ENCODE peak calls at places on chromosomes 12 and 14, in ten cellular contexts. M is AG09309; E is neuronal stem cell; S is psoas muscle; K is osteocyte; L is stimulated activated CD4-positive, alpha-beta T cell treated with anti-CD3 and anti-CD28 coated beads, Interleukin-12 subunit alpha, Interleukin-12 subunit beta, amount 100 ng/mL, for 4 hours; C is iPS-NIHi11; O is fibroblast of mammary gland; Y is activated CD4-positive, alpha-beta T cell treated with anti-CD3 and anti-CD28 coated beads, Interleukin-2, amount 50 U/mL, for 48 hours; U is GM04504. F is an unnamed sample.

GRCh38 chr14:22423958-22424357 is 165.1 kb downstream of the DAD1 start:
- DNase-seq in M (no peak), E (no peak), S (no peak), K (no peak), L (no peak), C (no peak), O (no peak), Y (no peak), U (no peak), F (no peak)

GRCh38 chr14:96574633-96575191 is 72.5 kb downstream of the PAPOLA start:
- DNase-seq in M (peak; percentile 44), E (no peak), S (no peak), K (no peak), L (no peak), C (no peak), O (peak; percentile 91), Y (no peak), U (peak; percentile 48), F (no peak)

GRCh38 chr14:106396999-106397398 is 870.6 kb downstream of the TMEM121 start:
- DNase-seq in M (no peak), E (no peak), S (no peak), K (no peak), L (no peak), C (no peak), O (no peak), Y (no peak), U (no peak), F (no peak)

GRCh38 chr12:26402648-26403047 is 207.3 kb downstream of the SSPN start:
- DNase-seq in M (no peak), E (no peak), S (no peak), K (no peak), L (no peak), C (peak; percentile 62), O (no peak), Y (no peak), U (no peak), F (peak; percentile 57)

GRCh38 chr12:115895247-115895646 is 382.2 kb downstream of the MED13L start:
- DNase-seq in M (no peak), E (no peak), S (no peak), K (no peak), L (no peak), C (peak; percentile 37), O (peak; percentile 6), Y (peak; percentile 7), U (no peak), F (no peak)

GRCh38 chr12:19012965-19013364 is 116.6 kb upstream of the PLEKHA5 start:
- DNase-seq in M (no peak), E (no peak), S (no peak), K (no peak), L (no peak), C (no peak), O (no peak), Y (no peak), U (no peak), F (no peak)

GRCh38 chr12:39277416-39277815 is 165.5 kb downstream of the KIF21A start:
- DNase-seq in M (no peak), E (no peak), S (no peak), K (no peak), L (no peak), C (no peak), O (peak; percentile 4), Y (no peak), U (no peak), F (no peak)

GRCh38 chr14:46054526-46054925 is 597.1 kb downstream of the RPL10L start:
- DNase-seq in M (peak; percentile 58), E (no peak), S (no peak), K (no peak), L (no peak), C (no peak), O (peak; percentile 87), Y (no peak), U (peak; percentile 70), F (peak; percentile 68)

GRCh38 chr14:99517046-99517642 is 35.9 kb downstream of the CCNK start:
- DNase-seq in M (no peak), E (no peak), S (peak; percentile 51), K (no peak), L (no peak), C (peak; percentile 29), O (no peak), Y (no peak), U (no peak), F (no peak)

GRCh38 chr14:55073856-55074255 is 22.4 kb downstream of the MAPK1IP1L start:
- DNase-seq in M (peak; percentile 45), E (no peak), S (no peak), K (no peak), L (no peak), C (no peak), O (peak; percentile 56), Y (no peak), U (no peak), F (peak; percentile 52)

GRCh38 chr12:99253068-99253467 is 394.5 kb upstream of the GARIN6 start:
- DNase-seq in M (no peak), E (no peak), S (no peak), K (no peak), L (no peak), C (no peak), O (no peak), Y (no peak), U (no peak), F (peak; percentile 4)

GRCh38 chr12:80838024-80838658 is 99.6 kb downstream of the LIN7A start:
- DNase-seq in M (no peak), E (no peak), S (no peak), K (no peak), L (no peak), C (no peak), O (no peak), Y (no peak), U (no peak), F (no peak)

GRCh38 chr12:2523881-2524561 is 270.7 kb upstream of the FKBP4 start:
- DNase-seq in M (no peak), E (no peak), S (no peak), K (no peak), L (no peak), C (no peak), O (no peak), Y (no peak), U (no peak), F (no peak)

GRCh38 chr14:72613196-72613974 is 280.5 kb downstream of the DPF3 start:
- DNase-seq in M (no peak), E (no peak), S (peak; percentile 87), K (peak; percentile 67), L (no peak), C (no peak), O (peak; percentile 22), Y (no peak), U (no peak), F (peak; percentile 66)

GRCh38 chr14:59566725-59567124 is 9.9 kb downstream of the CCDC175 start:
- DNase-seq in M (no peak), E (no peak), S (no peak), K (no peak), L (no peak), C (no peak), O (no peak), Y (no peak), U (no peak), F (no peak)

GRCh38 chr12:62372134-62372533 is 94.5 kb upstream of the MON2 start:
- DNase-seq in M (no peak), E (no peak), S (no peak), K (no peak), L (no peak), C (no peak), O (no peak), Y (no peak), U (no peak), F (no peak)

GRCh38 chr12:2165021-2165420 is 112.2 kb downstream of the CACNA1C start:
- DNase-seq in M (no peak), E (no peak), S (no peak), K (no peak), L (no peak), C (no peak), O (peak; percentile 58), Y (no peak), U (no peak), F (no peak)

GRCh38 chr14:85711620-85712019 is 181.7 kb downstream of the FLRT2 start:
- DNase-seq in M (no peak), E (no peak), S (no peak), K (no peak), L (no peak), C (no peak), O (peak; percentile 19), Y (no peak), U (no peak), F (no peak)

GRCh38 chr14:68333265-68333664 is 459.6 kb downstream of the ZFP36L1 start:
- DNase-seq in M (no peak), E (no peak), S (no peak), K (no peak), L (no peak), C (no peak), O (no peak), Y (no peak), U (no peak), F (no peak)

GRCh38 chr14:92877757-92878431 is 45.1 kb upstream of the CHGA start:
- DNase-seq in M (no peak), E (peak; percentile 49), S (peak; percentile 78), K (no peak), L (no peak), C (peak; percentile 63), O (no peak), Y (no peak), U (no peak), F (no peak)

GRCh38 chr12:24898185-24898584 is 50.7 kb downstream of the BCAT1 start:
- DNase-seq in M (no peak), E (no peak), S (no peak), K (no peak), L (no peak), C (no peak), O (peak; percentile 69), Y (no peak), U (no peak), F (no peak)

GRCh38 chr12:110065540-110065939 is 17.2 kb upstream of the C12orf76 start:
- DNase-seq in M (no peak), E (no peak), S (no peak), K (no peak), L (no peak), C (no peak), O (no peak), Y (no peak), U (no peak), F (no peak)

GRCh38 chr12:203462-204260 is 10.3 kb downstream of the SLC6A12 start:
- DNase-seq in M (no peak), E (peak; percentile 42), S (peak; percentile 73), K (no peak), L (no peak), C (peak; percentile 85), O (no peak), Y (no peak), U (no peak), F (no peak)

GRCh38 chr12:75690556-75690955 is 179.1 kb upstream of the KRR1 start:
- DNase-seq in M (peak; percentile 96), E (no peak), S (no peak), K (no peak), L (no peak), C (no peak), O (peak; percentile 100), Y (no peak), U (peak; percentile 94), F (peak; percentile 84)

GRCh38 chr12:17949558-17950141 is 140.3 kb downstream of the RERGL start:
- DNase-seq in M (no peak), E (no peak), S (peak; percentile 28), K (no peak), L (no peak), C (no peak), O (no peak), Y (no peak), U (no peak), F (no peak)

GRCh38 chr14:105944632-105945610 is 418.5 kb downstream of the TMEM121 start:
- DNase-seq in M (no peak), E (no peak), S (peak; percentile 66), K (no peak), L (peak; percentile 79), C (peak; percentile 39), O (peak; percentile 5), Y (peak; percentile 90), U (no peak), F (peak; percentile 41)

GRCh38 chr14:100267990-100268389 is 29.0 kb downstream of the YY1 start:
- DNase-seq in M (no peak), E (no peak), S (no peak), K (no peak), L (no peak), C (no peak), O (no peak), Y (no peak), U (no peak), F (no peak)

GRCh38 chr12:120362516-120363273 is 6.3 kb downstream of the MSI1 start:
- DNase-seq in M (no peak), E (no peak), S (no peak), K (no peak), L (no peak), C (no peak), O (no peak), Y (no peak), U (no peak), F (no peak)